ENCODE peak calls at places on chromosomes 12 and 14, in seven cellular contexts. H is HepG2, Y is stomach, U is adrenal gland, I is IMR-90, W is lower leg skin, N is body of pancreas. V is an unnamed sample.

GRCh38 chr14:78440351-78440750 is 270.2 kb downstream of the NRXN3 start:
- DNase-seq in H (no peak), Y (no peak), U (no peak), I (no peak), W (no peak), N (no peak), V (no peak)

GRCh38 chr12:57754411-57755193 is at the start of gene MARCHF9:
- DNase-seq in H (no peak), Y (peak; percentile 72), U (peak; percentile 74), I (no peak), W (peak; percentile 65), N (peak; percentile 84), V (no peak)

GRCh38 chr14:95255487-95255886 is 64.2 kb downstream of the CLMN start:
- DNase-seq in H (no peak), Y (peak; percentile 86), U (no peak), I (peak; percentile 1), W (peak; percentile 57), N (peak; percentile 81), V (no peak)

GRCh38 chr14:69291891-69292586 is 32.1 kb downstream of the GALNT16 start:
- DNase-seq in H (no peak), Y (no peak), U (no peak), I (no peak), W (no peak), N (no peak), V (no peak)

GRCh38 chr12:2999265-2999841 is 40.2 kb downstream of the TEAD4 start:
- DNase-seq in H (no peak), Y (no peak), U (no peak), I (no peak), W (no peak), N (peak; percentile 97), V (peak; percentile 92)

GRCh38 chr12:28130625-28131598 is 59.3 kb upstream of the CCDC91 start:
- DNase-seq in H (peak; percentile 9), Y (no peak), U (peak; percentile 49), I (peak; percentile 100), W (peak; percentile 16), N (no peak), V (no peak)

GRCh38 chr14:29710015-29710414 is 217.6 kb downstream of the PRKD1 start:
- DNase-seq in H (no peak), Y (no peak), U (no peak), I (peak; percentile 7), W (no peak), N (no peak), V (no peak)

GRCh38 chr12:46124848-46125619 is 134.7 kb upstream of the SCAF11 start:
- DNase-seq in H (peak; percentile 59), Y (peak; percentile 41), U (peak; percentile 59), I (peak; percentile 87), W (peak; percentile 33), N (peak; percentile 61), V (peak; percentile 41)

GRCh38 chr14:101072531-101072930 is 169.0 kb upstream of the RTL1 start:
- DNase-seq in H (no peak), Y (peak; percentile 21), U (no peak), I (peak; percentile 30), W (no peak), N (no peak), V (no peak)

GRCh38 chr14:50943943-50944646 is at the start of gene PYGL:
- DNase-seq in H (peak; percentile 55), Y (peak; percentile 69), U (peak; percentile 75), I (peak; percentile 49), W (peak; percentile 53), N (peak; percentile 81), V (peak; percentile 34)

GRCh38 chr14:73461478-73462077 is 3.2 kb upstream of the NUMB start:
- DNase-seq in H (no peak), Y (no peak), U (no peak), I (no peak), W (no peak), N (peak; percentile 26), V (no peak)

GRCh38 chr12:120584343-120585149 is 3.3 kb upstream of the POP5 start:
- DNase-seq in H (no peak), Y (peak; percentile 75), U (no peak), I (no peak), W (no peak), N (peak; percentile 55), V (no peak)

GRCh38 chr12:80627773-80628172 is 79.7 kb upstream of the MYF6 start:
- DNase-seq in H (no peak), Y (no peak), U (no peak), I (peak; percentile 85), W (no peak), N (no peak), V (no peak)

GRCh38 chr12:68967036-68967435 is 34.1 kb upstream of the CPM start:
- DNase-seq in H (no peak), Y (no peak), U (no peak), I (no peak), W (no peak), N (no peak), V (no peak)

GRCh38 chr12:55720071-55720564 is at the start of gene RDH5:
- DNase-seq in H (peak; percentile 83), Y (peak; percentile 87), U (peak; percentile 54), I (peak; percentile 89), W (no peak), N (peak; percentile 93), V (peak; percentile 76)

GRCh38 chr12:132400011-132400641 is 70.7 kb upstream of the GALNT9 start:
- DNase-seq in H (no peak), Y (no peak), U (no peak), I (no peak), W (no peak), N (peak; percentile 4), V (no peak)

GRCh38 chr12:123533672-123534643 is at the start of gene RILPL1:
- DNase-seq in H (peak; percentile 58), Y (peak; percentile 41), U (peak; percentile 50), I (peak; percentile 32), W (peak; percentile 20), N (peak; percentile 52), V (no peak)

GRCh38 chr14:89417111-89417468 is at the start of gene FOXN3:
- DNase-seq in H (peak; percentile 86), Y (peak; percentile 92), U (peak; percentile 96), I (peak; percentile 86), W (peak; percentile 92), N (peak; percentile 93), V (peak; percentile 93)
- TF ChIP-seq POLR2A in H (no peak), Y (no peak), U (peak; percentile 61), I (no peak), W (no peak), N (peak; percentile 39), V (peak; percentile 81)

DNA sequence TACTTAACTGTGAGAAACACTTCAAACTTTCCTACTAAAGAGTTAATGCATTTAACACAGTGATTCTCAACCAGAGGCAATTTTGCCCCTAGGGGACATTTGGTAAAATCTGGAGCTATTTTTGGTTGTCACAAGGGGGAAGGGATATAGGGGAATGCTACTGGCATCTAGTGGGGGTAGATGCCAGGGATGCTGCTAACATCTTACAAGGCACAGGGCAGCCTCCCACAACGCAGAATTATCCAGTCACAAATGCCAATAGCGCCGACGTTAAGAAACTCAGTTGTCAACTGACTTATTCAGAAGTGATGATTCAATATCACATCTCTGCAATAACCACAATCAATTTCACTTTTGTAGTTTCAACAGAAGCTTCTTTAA is 2.0 kb downstream of the EEA1 start:
- DNase-seq in H (peak; percentile 29), Y (no peak), U (peak; percentile 23), I (peak; percentile 28), W (peak; percentile 58), N (no peak), V (no peak)
- TF ChIP-seq CTCF in H (no peak), Y (no peak), U (peak; percentile 14), I (peak; percentile 23), W (no peak), N (peak; percentile 5), V (no peak)

GRCh38 chr12:114396869-114397719 is 8.8 kb downstream of the TBX5 start:
- DNase-seq in H (no peak), Y (no peak), U (no peak), I (peak; percentile 26), W (no peak), N (no peak), V (no peak)

GRCh38 chr12:114396153-114396868 is 9.6 kb downstream of the TBX5 start:
- DNase-seq in H (no peak), Y (no peak), U (no peak), I (peak; percentile 59), W (no peak), N (no peak), V (no peak)

GRCh38 chr12:114399664-114400211 is 6.2 kb downstream of the TBX5 start:
- DNase-seq in H (no peak), Y (no peak), U (no peak), I (peak; percentile 95), W (no peak), N (no peak), V (no peak)

GRCh38 chr12:114400395-114400794 is 5.5 kb downstream of the TBX5 start:
- DNase-seq in H (no peak), Y (no peak), U (no peak), I (peak; percentile 57), W (no peak), N (no peak), V (no peak)

GRCh38 chr12:114397978-114398881 is 7.7 kb downstream of the TBX5 start:
- DNase-seq in H (no peak), Y (no peak), U (no peak), I (peak; percentile 15), W (no peak), N (no peak), V (no peak)
- H3K4me3 ChIP-seq in H (no peak overlapping the region), Y (no peak overlapping the region), U (no peak overlapping the region), I (no peak overlapping the region), W (no peak overlapping the region), N (no peak overlapping the region), V (no peak overlapping the region)

GRCh38 chr14:32076278-32077080 is 625 bp upstream of the ARHGAP5 start:
- DNase-seq in H (peak; percentile 98), Y (peak; percentile 95), U (peak; percentile 97), I (peak; percentile 95), W (peak; percentile 92), N (peak; percentile 97), V (peak; percentile 93)

GRCh38 chr14:32080001-32080510 is 3.0 kb downstream of the ARHGAP5 start:
- DNase-seq in H (no peak), Y (no peak), U (no peak), I (no peak), W (no peak), N (no peak), V (no peak)

GRCh38 chr14:32078794-32079663 is 1.9 kb downstream of the ARHGAP5 start:
- DNase-seq in H (peak; percentile 96), Y (no peak), U (no peak), I (peak; percentile 31), W (no peak), N (no peak), V (no peak)

GRCh38 chr14:32077081-32078029 is at the start of gene ARHGAP5:
- DNase-seq in H (peak; percentile 58), Y (peak; percentile 27), U (no peak), I (peak; percentile 14), W (no peak), N (peak; percentile 58), V (peak; percentile 38)

DNA sequence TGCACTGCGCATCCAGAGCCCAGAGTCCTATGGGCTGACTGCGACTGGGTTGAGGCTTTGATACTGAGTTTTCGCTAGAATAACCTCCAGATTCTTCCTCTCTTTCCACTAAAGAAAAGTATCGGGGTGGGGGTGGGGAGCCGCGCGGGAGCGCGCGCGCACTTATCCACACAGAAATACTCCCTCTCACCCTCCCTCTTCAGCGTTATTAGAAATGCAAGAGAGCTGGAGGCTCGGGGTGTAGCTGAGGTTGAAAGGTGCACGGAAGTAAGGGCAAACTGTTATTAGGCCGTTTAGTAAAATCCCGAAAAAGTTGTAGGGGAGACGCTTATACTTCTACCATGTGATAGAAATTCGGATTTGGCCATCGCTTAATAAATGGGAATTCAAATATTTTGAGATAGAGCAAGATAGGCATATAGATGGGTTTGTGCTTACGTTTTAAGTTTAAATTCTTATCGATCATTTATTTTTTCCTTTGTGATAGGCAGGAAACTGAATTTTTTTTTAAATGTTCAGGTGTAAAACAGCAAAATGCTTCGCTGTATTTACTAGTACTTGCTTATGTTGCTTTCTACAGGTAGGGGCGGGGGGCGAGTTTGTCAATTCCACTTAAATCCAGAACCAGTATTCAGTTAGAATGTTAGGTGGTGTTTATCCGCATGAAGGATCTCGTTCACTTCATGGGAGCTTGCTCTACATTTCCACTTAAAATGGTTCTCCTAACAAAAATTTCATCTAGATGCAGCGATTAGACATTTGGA is 1.1 kb downstream of the ARHGAP5 start:
- DNase-seq in H (peak; percentile 70), Y (peak; percentile 46), U (peak; percentile 22), I (peak; percentile 24), W (peak; percentile 43), N (peak; percentile 64), V (no peak)
- TF ChIP-seq POLR2A in H (peak; percentile 76), Y (no peak), U (no peak), I (no peak), W (no peak), N (peak; percentile 20), V (no peak)

V was measured in gastrocnemius medialis.